ENCODE peak calls at places on chromosomes 2 and 18, in seven cellular contexts. A, I, T, M, W, D and K are unnamed samples.

GRCh38 chr2:154256136-154256535 is 384.4 kb downstream of the GALNT13 start:
- DNase-seq in A (no peak), I (no peak), T (no peak), M (no peak), W (no peak), D (no peak), K (no peak)

GRCh38 chr2:229775614-229776313 is 61.4 kb upstream of the DNER start:
- DNase-seq in A (no peak), I (no peak), T (no peak), M (no peak), W (peak; percentile 34), D (no peak), K (peak; percentile 59)

GRCh38 chr18:12960846-12961397 is 13.1 kb downstream of the SEH1L start:
- DNase-seq in A (no peak), I (no peak), T (no peak), M (no peak), W (no peak), D (no peak), K (peak; percentile 30)

GRCh38 chr2:171487803-171488259 is 34.4 kb upstream of the CYBRD1 start:
- DNase-seq in A (no peak), I (no peak), T (no peak), M (no peak), W (no peak), D (no peak), K (no peak)

GRCh38 chr2:120220756-120221155 is 2.4 kb downstream of the TMEM185B start:
- DNase-seq in A (no peak), I (no peak), T (no peak), M (no peak), W (no peak), D (no peak), K (no peak)

GRCh38 chr18:21406111-21406510 is 164.1 kb downstream of the GREB1L start:
- DNase-seq in A (no peak), I (no peak), T (no peak), M (no peak), W (peak; percentile 6), D (no peak), K (no peak)

GRCh38 chr18:28723506-28723905 is 546.6 kb upstream of the CDH2 start:
- DNase-seq in A (no peak), I (no peak), T (no peak), M (no peak), W (no peak), D (no peak), K (no peak)

GRCh38 chr2:18251486-18251885 is 309.0 kb downstream of the RDH14 start:
- DNase-seq in A (no peak), I (no peak), T (no peak), M (no peak), W (no peak), D (no peak), K (no peak)

GRCh38 chr2:217459675-217460405 is 543.0 kb downstream of the TNS1 start:
- DNase-seq in A (no peak), I (no peak), T (no peak), M (no peak), W (no peak), D (no peak), K (no peak)

GRCh38 chr2:140457483-140457882 is 1673.3 kb downstream of the LRP1B start:
- DNase-seq in A (no peak), I (no peak), T (no peak), M (no peak), W (no peak), D (no peak), K (peak; percentile 40)
- H3K4me3 ChIP-seq in A (no peak overlapping the region), I (no peak overlapping the region), T (no peak overlapping the region), M (no peak overlapping the region), W (no peak overlapping the region), D (no peak overlapping the region), K (no peak overlapping the region)

DNA sequence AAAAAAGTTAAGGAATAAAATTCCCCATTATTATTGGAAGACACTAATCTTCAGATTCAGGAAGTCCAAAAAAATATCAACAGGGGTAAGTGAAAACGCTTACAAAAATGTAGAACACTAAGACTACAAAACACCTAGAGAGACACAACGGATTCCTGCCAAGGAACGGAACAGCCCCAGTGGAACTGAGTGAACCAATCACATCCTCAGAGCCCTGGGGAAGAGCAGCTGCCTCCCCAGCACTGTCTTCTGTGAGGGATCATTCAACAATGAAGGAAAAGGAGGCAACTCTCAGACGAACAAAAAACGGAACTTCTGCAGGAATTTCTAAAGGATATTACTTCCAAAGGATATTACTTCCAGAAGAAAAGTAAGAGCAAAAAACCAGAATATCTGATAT is 82.0 kb downstream of the HDAC4 start:
- DNase-seq in A (no peak), I (no peak), T (peak; percentile 54), M (peak; percentile 20), W (peak; percentile 36), D (peak; percentile 54), K (peak; percentile 67)
- H3K4me3 ChIP-seq in A (no peak overlapping the region), I (no peak overlapping the region), T (peak overlapping the region; percentile 12), M (peak overlapping the region; percentile 54), W (peak overlapping the region; percentile 23), D (peak overlapping the region; percentile 43), K (peak overlapping the region; percentile 61)

DNA sequence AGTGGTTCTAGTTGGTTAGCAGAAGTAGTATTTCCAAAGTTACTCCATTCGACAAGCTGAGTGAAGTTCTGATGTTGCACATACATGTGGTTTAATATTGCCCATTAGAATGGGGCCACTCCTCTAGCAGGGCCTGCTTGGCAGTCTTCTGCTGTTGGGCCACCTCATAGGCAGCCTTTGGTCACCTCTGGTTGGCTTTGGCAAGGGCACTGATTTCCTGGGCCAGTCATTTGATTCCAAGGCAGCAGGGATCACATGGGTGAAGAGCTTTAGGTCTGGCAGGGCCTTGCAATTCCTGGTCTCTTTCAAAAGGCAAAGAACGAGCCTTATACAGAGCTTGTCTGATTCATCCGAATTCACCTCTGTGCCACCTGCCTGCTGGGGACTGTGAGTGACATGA is 2.5 kb downstream of the RPIA start:
- DNase-seq in A (no peak), I (no peak), T (no peak), M (no peak), W (no peak), D (peak; percentile 89), K (no peak)
- H3K4me3 ChIP-seq in A (no peak overlapping the region), I (no peak overlapping the region), T (no peak overlapping the region), M (no peak overlapping the region), W (no peak overlapping the region), D (no peak overlapping the region), K (no peak overlapping the region)

GRCh38 chr18:52452427-52452826 is 112.4 kb downstream of the DCC start:
- DNase-seq in A (no peak), I (no peak), T (no peak), M (no peak), W (no peak), D (no peak), K (no peak)
- H3K4me3 ChIP-seq in A (no peak overlapping the region), I (no peak overlapping the region), T (no peak overlapping the region), M (no peak overlapping the region), W (no peak overlapping the region), D (no peak overlapping the region), K (no peak overlapping the region)